ENCODE peak calls at places on chromosome 1, in ten cellular contexts. One of them, this sample, is unnamed.

GRCh38 chr1:111998332-111998731 is 8.9 kb upstream of the KCND3 start:
- DNase-seq in adrenal gland: no peak
- DNase-seq in body of pancreas: no peak
- DNase-seq in tibial nerve: no peak
- DNase-seq in fibroblast of lung: no peak
- DNase-seq in esophagus squamous epithelium: no peak
- DNase-seq in PC-3: no peak
- DNase-seq in small intestine: no peak
- DNase-seq in left lung: no peak
- DNase-seq in colonic mucosa: no peak
- DNase-seq in this sample: no peak

GRCh38 chr1:234509457-234510328 is 30.7 kb upstream of the TARBP1 start:
- DNase-seq in adrenal gland: no peak
- DNase-seq in body of pancreas: no peak
- DNase-seq in tibial nerve: no peak
- DNase-seq in fibroblast of lung: peak; percentile 66
- DNase-seq in esophagus squamous epithelium: no peak
- DNase-seq in PC-3: no peak
- DNase-seq in small intestine: no peak
- DNase-seq in left lung: no peak
- DNase-seq in colonic mucosa: no peak
- DNase-seq in this sample: no peak

GRCh38 chr1:245378352-245379144 is 223.8 kb downstream of the KIF26B start:
- DNase-seq in adrenal gland: no peak
- DNase-seq in body of pancreas: no peak
- DNase-seq in tibial nerve: no peak
- DNase-seq in fibroblast of lung: no peak
- DNase-seq in esophagus squamous epithelium: no peak
- DNase-seq in PC-3: no peak
- DNase-seq in small intestine: no peak
- DNase-seq in left lung: no peak
- DNase-seq in colonic mucosa: no peak
- DNase-seq in this sample: no peak

GRCh38 chr1:162236201-162236600 is 140.5 kb downstream of the SPATA46 start:
- DNase-seq in adrenal gland: no peak
- DNase-seq in body of pancreas: no peak
- DNase-seq in tibial nerve: no peak
- DNase-seq in fibroblast of lung: no peak
- DNase-seq in esophagus squamous epithelium: no peak
- DNase-seq in PC-3: no peak
- DNase-seq in small intestine: no peak
- DNase-seq in left lung: no peak
- DNase-seq in colonic mucosa: no peak
- DNase-seq in this sample: no peak

GRCh38 chr1:97123717-97124446 is 402.3 kb downstream of the PTBP2 start:
- DNase-seq in adrenal gland: no peak
- DNase-seq in body of pancreas: no peak
- DNase-seq in tibial nerve: no peak
- DNase-seq in fibroblast of lung: no peak
- DNase-seq in esophagus squamous epithelium: no peak
- DNase-seq in PC-3: no peak
- DNase-seq in small intestine: peak; percentile 19
- DNase-seq in left lung: no peak
- DNase-seq in colonic mucosa: no peak
- DNase-seq in this sample: no peak

GRCh38 chr1:58900401-58900800 is 116.6 kb upstream of the JUN start:
- DNase-seq in adrenal gland: no peak
- DNase-seq in body of pancreas: no peak
- DNase-seq in tibial nerve: no peak
- DNase-seq in fibroblast of lung: peak; percentile 39
- DNase-seq in esophagus squamous epithelium: no peak
- DNase-seq in PC-3: no peak
- DNase-seq in small intestine: no peak
- DNase-seq in left lung: no peak
- DNase-seq in colonic mucosa: no peak
- DNase-seq in this sample: no peak

GRCh38 chr1:1620433-1621139 is 5.3 kb downstream of the MIB2 start:
- DNase-seq in adrenal gland: no peak
- DNase-seq in body of pancreas: no peak
- DNase-seq in tibial nerve: no peak
- DNase-seq in fibroblast of lung: no peak
- DNase-seq in esophagus squamous epithelium: no peak
- DNase-seq in PC-3: no peak
- DNase-seq in small intestine: no peak
- DNase-seq in left lung: no peak
- DNase-seq in colonic mucosa: no peak
- DNase-seq in this sample: no peak

GRCh38 chr1:116112388-116113140 is 1.4 kb downstream of the MAB21L3 start:
- DNase-seq in adrenal gland: no peak
- DNase-seq in body of pancreas: no peak
- DNase-seq in tibial nerve: no peak
- DNase-seq in fibroblast of lung: no peak
- DNase-seq in esophagus squamous epithelium: no peak
- DNase-seq in PC-3: no peak
- DNase-seq in small intestine: no peak
- DNase-seq in left lung: no peak
- DNase-seq in colonic mucosa: no peak
- DNase-seq in this sample: no peak

GRCh38 chr1:20248954-20249612 is 41.6 kb upstream of the VWA5B1 start:
- DNase-seq in adrenal gland: no peak
- DNase-seq in body of pancreas: no peak
- DNase-seq in tibial nerve: no peak
- DNase-seq in fibroblast of lung: no peak
- DNase-seq in esophagus squamous epithelium: no peak
- DNase-seq in PC-3: no peak
- DNase-seq in small intestine: peak; percentile 21
- DNase-seq in left lung: no peak
- DNase-seq in colonic mucosa: no peak
- DNase-seq in this sample: no peak

GRCh38 chr1:205350626-205351235 is 6.0 kb downstream of the KLHDC8A start:
- DNase-seq in adrenal gland: no peak
- DNase-seq in body of pancreas: no peak
- DNase-seq in tibial nerve: no peak
- DNase-seq in fibroblast of lung: no peak
- DNase-seq in esophagus squamous epithelium: no peak
- DNase-seq in PC-3: no peak
- DNase-seq in small intestine: no peak
- DNase-seq in left lung: no peak
- DNase-seq in colonic mucosa: no peak
- DNase-seq in this sample: no peak

GRCh38 chr1:48619529-48619928 is 147.5 kb upstream of the SPATA6 start:
- DNase-seq in adrenal gland: peak; percentile 84
- DNase-seq in body of pancreas: no peak
- DNase-seq in tibial nerve: no peak
- DNase-seq in fibroblast of lung: no peak
- DNase-seq in esophagus squamous epithelium: no peak
- DNase-seq in PC-3: peak; percentile 78
- DNase-seq in small intestine: no peak
- DNase-seq in left lung: no peak
- DNase-seq in colonic mucosa: peak; percentile 18
- DNase-seq in this sample: no peak

GRCh38 chr1:239868117-239868516 is 223.6 kb upstream of the FMN2 start:
- DNase-seq in adrenal gland: no peak
- DNase-seq in body of pancreas: no peak
- DNase-seq in tibial nerve: no peak
- DNase-seq in fibroblast of lung: no peak
- DNase-seq in esophagus squamous epithelium: no peak
- DNase-seq in PC-3: no peak
- DNase-seq in small intestine: no peak
- DNase-seq in left lung: no peak
- DNase-seq in colonic mucosa: no peak
- DNase-seq in this sample: no peak

GRCh38 chr1:214259353-214259982 is 21.5 kb upstream of the SMYD2 start:
- DNase-seq in adrenal gland: no peak
- DNase-seq in body of pancreas: no peak
- DNase-seq in tibial nerve: no peak
- DNase-seq in fibroblast of lung: no peak
- DNase-seq in esophagus squamous epithelium: no peak
- DNase-seq in PC-3: peak; percentile 37
- DNase-seq in small intestine: no peak
- DNase-seq in left lung: no peak
- DNase-seq in colonic mucosa: no peak
- DNase-seq in this sample: no peak

GRCh38 chr1:204826970-204827369 is 43.7 kb upstream of the NFASC start:
- DNase-seq in adrenal gland: no peak
- DNase-seq in body of pancreas: no peak
- DNase-seq in tibial nerve: no peak
- DNase-seq in fibroblast of lung: no peak
- DNase-seq in esophagus squamous epithelium: no peak
- DNase-seq in PC-3: peak; percentile 48
- DNase-seq in small intestine: no peak
- DNase-seq in left lung: no peak
- DNase-seq in colonic mucosa: peak; percentile 53
- DNase-seq in this sample: peak; percentile 49

GRCh38 chr1:27597036-27597435 is 6.9 kb downstream of the AHDC1 start:
- DNase-seq in adrenal gland: no peak
- DNase-seq in body of pancreas: no peak
- DNase-seq in tibial nerve: no peak
- DNase-seq in fibroblast of lung: no peak
- DNase-seq in esophagus squamous epithelium: no peak
- DNase-seq in PC-3: no peak
- DNase-seq in small intestine: no peak
- DNase-seq in left lung: no peak
- DNase-seq in colonic mucosa: no peak
- DNase-seq in this sample: no peak

DNA sequence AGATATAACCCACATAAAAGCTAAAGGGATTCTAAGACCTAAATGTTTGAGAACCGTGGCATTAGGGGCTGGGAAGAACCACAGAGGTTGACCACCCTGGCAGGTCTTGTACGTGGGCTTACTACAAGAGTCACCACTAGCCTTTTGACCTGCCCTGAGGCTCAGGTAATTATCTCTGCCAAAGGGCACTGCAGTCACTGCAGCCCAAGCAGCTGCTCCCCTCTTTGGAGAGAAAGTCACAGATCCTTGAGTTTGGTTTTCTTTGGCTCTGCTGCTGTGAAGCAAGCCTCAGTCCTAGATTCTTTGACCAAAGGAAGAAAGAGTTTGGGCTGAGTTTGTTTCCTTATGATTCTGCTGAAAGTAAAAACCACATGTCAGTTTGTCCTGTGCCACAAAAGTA is 11.6 kb downstream of the PARK7 start:
- DNase-seq in adrenal gland: no peak
- DNase-seq in body of pancreas: no peak
- DNase-seq in tibial nerve: no peak
- DNase-seq in fibroblast of lung: no peak
- DNase-seq in esophagus squamous epithelium: no peak
- DNase-seq in PC-3: no peak
- DNase-seq in small intestine: no peak
- DNase-seq in left lung: no peak
- DNase-seq in colonic mucosa: no peak
- DNase-seq in this sample: no peak
- H3K36me3 ChIP-seq in adrenal gland: no peaks in the 10 kb centered on the region
- H3K36me3 ChIP-seq in body of pancreas: peaks cover 13% of the 10 kb centered on the region
- H3K36me3 ChIP-seq in tibial nerve: peaks cover 71% of the 10 kb centered on the region
- H3K36me3 ChIP-seq in fibroblast of lung: peaks cover 13% of the 10 kb centered on the region
- H3K36me3 ChIP-seq in esophagus squamous epithelium: peaks cover 56% of the 10 kb centered on the region
- H3K36me3 ChIP-seq in PC-3: peaks cover 46% of the 10 kb centered on the region
- H3K36me3 ChIP-seq in small intestine: peaks cover 11% of the 10 kb centered on the region
- H3K36me3 ChIP-seq in left lung: peaks cover 97% of the 10 kb centered on the region
- H3K36me3 ChIP-seq in colonic mucosa: peaks cover 8% of the 10 kb centered on the region
- H3K36me3 ChIP-seq in this sample: peaks cover 8% of the 10 kb centered on the region

DNA sequence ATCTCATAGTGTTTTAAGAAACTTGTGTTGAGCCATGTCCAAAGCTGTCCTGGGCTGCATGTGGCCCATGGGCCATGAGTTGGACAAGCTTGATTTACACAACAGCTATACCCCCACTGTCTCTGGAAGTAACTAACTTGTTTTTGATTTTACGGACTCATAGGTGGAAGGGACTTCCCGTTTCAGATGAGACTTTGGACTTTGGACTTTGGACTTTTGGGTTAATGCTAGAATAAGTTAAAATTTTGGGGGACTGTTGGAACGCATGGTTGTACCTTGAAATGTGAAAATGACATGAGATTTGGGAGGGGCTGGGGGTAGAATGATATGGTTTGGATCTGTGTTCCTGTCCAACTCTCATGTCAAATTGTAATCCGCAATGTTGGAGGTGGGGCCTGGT is 52.6 kb upstream of the ZSWIM5 start:
- DNase-seq in adrenal gland: no peak
- DNase-seq in body of pancreas: no peak
- DNase-seq in tibial nerve: no peak
- DNase-seq in fibroblast of lung: no peak
- DNase-seq in esophagus squamous epithelium: no peak
- DNase-seq in PC-3: no peak
- DNase-seq in small intestine: no peak
- DNase-seq in left lung: no peak
- DNase-seq in colonic mucosa: no peak
- DNase-seq in this sample: no peak
- H3K9me3 ChIP-seq in adrenal gland: no peaks in the 10 kb centered on the region
- H3K9me3 ChIP-seq in body of pancreas: no peaks in the 10 kb centered on the region
- H3K9me3 ChIP-seq in tibial nerve: no peaks in the 10 kb centered on the region
- H3K9me3 ChIP-seq in fibroblast of lung: no peaks in the 10 kb centered on the region
- H3K9me3 ChIP-seq in esophagus squamous epithelium: peaks cover 18% of the 10 kb centered on the region
- H3K9me3 ChIP-seq in PC-3: peaks cover 18% of the 10 kb centered on the region
- H3K9me3 ChIP-seq in small intestine: peaks cover 2% of the 10 kb centered on the region
- H3K9me3 ChIP-seq in left lung: peaks cover 32% of the 10 kb centered on the region
- H3K9me3 ChIP-seq in colonic mucosa: peaks cover 7% of the 10 kb centered on the region
- H3K9me3 ChIP-seq in this sample: peaks cover 20% of the 10 kb centered on the region

DNA sequence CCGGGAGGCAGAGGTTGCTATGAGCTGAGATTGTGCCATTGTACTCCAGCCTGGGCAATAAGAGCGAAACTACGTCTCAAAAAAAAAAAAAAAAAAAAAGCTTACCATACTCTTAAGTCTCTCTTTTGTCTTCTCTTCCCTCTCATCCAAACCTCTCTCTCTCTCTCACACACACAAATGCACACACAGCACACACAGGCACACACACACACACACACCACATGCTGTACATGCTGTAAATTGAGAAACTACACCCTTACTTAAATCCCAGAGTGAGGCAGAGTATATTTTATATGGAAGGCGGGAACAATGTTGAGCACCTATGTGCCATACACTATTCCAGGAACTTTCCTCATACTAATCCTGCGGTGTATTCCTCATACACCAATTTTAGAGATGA is 6.5 kb downstream of the MCOLN3 start:
- DNase-seq in adrenal gland: no peak
- DNase-seq in body of pancreas: no peak
- DNase-seq in tibial nerve: no peak
- DNase-seq in fibroblast of lung: no peak
- DNase-seq in esophagus squamous epithelium: no peak
- DNase-seq in PC-3: no peak
- DNase-seq in small intestine: no peak
- DNase-seq in left lung: no peak
- DNase-seq in colonic mucosa: no peak
- DNase-seq in this sample: no peak
- H3K36me3 ChIP-seq in adrenal gland: no peaks in the 10 kb centered on the region
- H3K36me3 ChIP-seq in body of pancreas: no peaks in the 10 kb centered on the region
- H3K36me3 ChIP-seq in tibial nerve: no peaks in the 10 kb centered on the region
- H3K36me3 ChIP-seq in fibroblast of lung: no peaks in the 10 kb centered on the region
- H3K36me3 ChIP-seq in esophagus squamous epithelium: no peaks in the 10 kb centered on the region
- H3K36me3 ChIP-seq in PC-3: no peaks in the 10 kb centered on the region
- H3K36me3 ChIP-seq in small intestine: no peaks in the 10 kb centered on the region
- H3K36me3 ChIP-seq in left lung: no peaks in the 10 kb centered on the region
- H3K36me3 ChIP-seq in colonic mucosa: no peaks in the 10 kb centered on the region
- H3K36me3 ChIP-seq in this sample: no peaks in the 10 kb centered on the region

DNA sequence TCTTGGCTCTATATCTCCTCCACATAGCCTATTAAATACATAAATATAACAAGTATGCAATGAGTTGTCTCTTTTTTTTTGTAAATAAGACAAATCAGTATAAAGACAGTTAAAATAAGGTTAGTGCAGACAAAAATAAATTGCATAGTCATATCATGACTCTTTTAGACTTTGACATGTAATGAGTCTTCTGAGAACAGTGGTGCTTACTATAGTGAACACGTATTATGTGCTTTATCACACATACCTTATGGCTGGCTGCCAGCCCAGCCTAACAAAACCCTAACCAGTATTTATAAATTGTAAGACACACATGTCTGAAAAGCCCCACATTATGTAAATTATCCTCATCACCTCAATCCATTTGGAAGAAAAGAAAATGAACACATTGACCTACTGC is 29.1 kb upstream of the F13B start:
- DNase-seq in adrenal gland: no peak
- DNase-seq in body of pancreas: no peak
- DNase-seq in tibial nerve: no peak
- DNase-seq in fibroblast of lung: no peak
- DNase-seq in esophagus squamous epithelium: no peak
- DNase-seq in PC-3: no peak
- DNase-seq in small intestine: peak; percentile 82
- DNase-seq in left lung: no peak
- DNase-seq in colonic mucosa: no peak
- DNase-seq in this sample: no peak
- H3K9me3 ChIP-seq in adrenal gland: no peaks in the 10 kb centered on the region
- H3K9me3 ChIP-seq in body of pancreas: no peaks in the 10 kb centered on the region
- H3K9me3 ChIP-seq in tibial nerve: no peaks in the 10 kb centered on the region
- H3K9me3 ChIP-seq in fibroblast of lung: no peaks in the 10 kb centered on the region
- H3K9me3 ChIP-seq in esophagus squamous epithelium: no peaks in the 10 kb centered on the region
- H3K9me3 ChIP-seq in PC-3: no peaks in the 10 kb centered on the region
- H3K9me3 ChIP-seq in small intestine: no peaks in the 10 kb centered on the region
- H3K9me3 ChIP-seq in left lung: no peaks in the 10 kb centered on the region
- H3K9me3 ChIP-seq in colonic mucosa: no peaks in the 10 kb centered on the region
- H3K9me3 ChIP-seq in this sample: no peaks in the 10 kb centered on the region